ENCODE peak calls at places on chromosomes 4 and X, in ten cellular contexts. One of them, this sample, is unnamed.
A peak's percentile ranks its signal among the peaks of the same experiment; 100 is the strongest.

GRCh38 chr4:40055379-40055872 is 1.2 kb upstream of the N4BP2 start:
- DNase-seq in fibroblast of lung: no peak
- DNase-seq in naive thymus-derived CD4-positive, alpha-beta T cell: peak; percentile 48
- DNase-seq in OCI-LY7: no peak
- DNase-seq in right lobe of liver: no peak
- DNase-seq in CD8-positive, alpha-beta memory T cell: peak; percentile 54
- DNase-seq in tibial nerve: no peak
- DNase-seq in tibial artery: no peak
- DNase-seq in effector memory CD4-positive, alpha-beta T cell: no peak
- DNase-seq in psoas muscle: no peak
- DNase-seq in this sample: no peak

GRCh38 chrX:9416562-9417319 is 48.1 kb upstream of the TBL1X start:
- DNase-seq in fibroblast of lung: peak; percentile 79
- DNase-seq in naive thymus-derived CD4-positive, alpha-beta T cell: no peak
- DNase-seq in OCI-LY7: no peak
- DNase-seq in right lobe of liver: no peak
- DNase-seq in CD8-positive, alpha-beta memory T cell: no peak
- DNase-seq in tibial nerve: no peak
- DNase-seq in tibial artery: peak; percentile 71
- DNase-seq in effector memory CD4-positive, alpha-beta T cell: no peak
- DNase-seq in psoas muscle: no peak
- DNase-seq in this sample: no peak

GRCh38 chr4:139872274-139872673 is 206.7 kb downstream of the MGST2 start:
- DNase-seq in fibroblast of lung: peak; percentile 89
- DNase-seq in naive thymus-derived CD4-positive, alpha-beta T cell: no peak
- DNase-seq in OCI-LY7: no peak
- DNase-seq in right lobe of liver: no peak
- DNase-seq in CD8-positive, alpha-beta memory T cell: no peak
- DNase-seq in tibial nerve: no peak
- DNase-seq in tibial artery: no peak
- DNase-seq in effector memory CD4-positive, alpha-beta T cell: no peak
- DNase-seq in psoas muscle: no peak
- DNase-seq in this sample: no peak

GRCh38 chr4:101356928-101357327 is 9.6 kb upstream of the PPP3CA start:
- DNase-seq in fibroblast of lung: peak; percentile 81
- DNase-seq in naive thymus-derived CD4-positive, alpha-beta T cell: no peak
- DNase-seq in OCI-LY7: no peak
- DNase-seq in right lobe of liver: peak; percentile 69
- DNase-seq in CD8-positive, alpha-beta memory T cell: no peak
- DNase-seq in tibial nerve: no peak
- DNase-seq in tibial artery: no peak
- DNase-seq in effector memory CD4-positive, alpha-beta T cell: no peak
- DNase-seq in psoas muscle: no peak
- DNase-seq in this sample: no peak

GRCh38 chrX:16770970-16771482 is 15.2 kb upstream of the TXLNG start:
- DNase-seq in fibroblast of lung: no peak
- DNase-seq in naive thymus-derived CD4-positive, alpha-beta T cell: no peak
- DNase-seq in OCI-LY7: no peak
- DNase-seq in right lobe of liver: no peak
- DNase-seq in CD8-positive, alpha-beta memory T cell: no peak
- DNase-seq in tibial nerve: no peak
- DNase-seq in tibial artery: no peak
- DNase-seq in effector memory CD4-positive, alpha-beta T cell: no peak
- DNase-seq in psoas muscle: no peak
- DNase-seq in this sample: no peak

GRCh38 chr4:70236125-70236524 is 6.3 kb upstream of the CSN3 start:
- DNase-seq in fibroblast of lung: peak; percentile 47
- DNase-seq in naive thymus-derived CD4-positive, alpha-beta T cell: no peak
- DNase-seq in OCI-LY7: no peak
- DNase-seq in right lobe of liver: no peak
- DNase-seq in CD8-positive, alpha-beta memory T cell: no peak
- DNase-seq in tibial nerve: no peak
- DNase-seq in tibial artery: no peak
- DNase-seq in effector memory CD4-positive, alpha-beta T cell: no peak
- DNase-seq in psoas muscle: no peak
- DNase-seq in this sample: no peak

GRCh38 chrX:13167444-13168207 is 123.2 kb upstream of the FAM9C start:
- DNase-seq in fibroblast of lung: no peak
- DNase-seq in naive thymus-derived CD4-positive, alpha-beta T cell: peak; percentile 42
- DNase-seq in OCI-LY7: peak; percentile 4
- DNase-seq in right lobe of liver: no peak
- DNase-seq in CD8-positive, alpha-beta memory T cell: no peak
- DNase-seq in tibial nerve: no peak
- DNase-seq in tibial artery: no peak
- DNase-seq in effector memory CD4-positive, alpha-beta T cell: no peak
- DNase-seq in psoas muscle: no peak
- DNase-seq in this sample: no peak

GRCh38 chrX:110359273-110359672 is 625 bp downstream of the RTL9 start:
- DNase-seq in fibroblast of lung: no peak
- DNase-seq in naive thymus-derived CD4-positive, alpha-beta T cell: no peak
- DNase-seq in OCI-LY7: no peak
- DNase-seq in right lobe of liver: no peak
- DNase-seq in CD8-positive, alpha-beta memory T cell: no peak
- DNase-seq in tibial nerve: no peak
- DNase-seq in tibial artery: no peak
- DNase-seq in effector memory CD4-positive, alpha-beta T cell: no peak
- DNase-seq in psoas muscle: no peak
- DNase-seq in this sample: no peak

GRCh38 chr4:156594619-156595018 is 377.0 kb downstream of the PDGFC start:
- DNase-seq in fibroblast of lung: no peak
- DNase-seq in naive thymus-derived CD4-positive, alpha-beta T cell: no peak
- DNase-seq in OCI-LY7: no peak
- DNase-seq in right lobe of liver: peak; percentile 33
- DNase-seq in CD8-positive, alpha-beta memory T cell: no peak
- DNase-seq in tibial nerve: peak; percentile 19
- DNase-seq in tibial artery: peak; percentile 71
- DNase-seq in effector memory CD4-positive, alpha-beta T cell: no peak
- DNase-seq in psoas muscle: peak; percentile 34
- DNase-seq in this sample: no peak

GRCh38 chr4:119550857-119551532 is 77.6 kb downstream of the PDE5A start:
- DNase-seq in fibroblast of lung: no peak
- DNase-seq in naive thymus-derived CD4-positive, alpha-beta T cell: no peak
- DNase-seq in OCI-LY7: no peak
- DNase-seq in right lobe of liver: no peak
- DNase-seq in CD8-positive, alpha-beta memory T cell: no peak
- DNase-seq in tibial nerve: no peak
- DNase-seq in tibial artery: no peak
- DNase-seq in effector memory CD4-positive, alpha-beta T cell: no peak
- DNase-seq in psoas muscle: no peak
- DNase-seq in this sample: no peak

GRCh38 chrX:19824603-19825002 is 62.8 kb downstream of the SH3KBP1 start:
- DNase-seq in fibroblast of lung: peak; percentile 24
- DNase-seq in naive thymus-derived CD4-positive, alpha-beta T cell: no peak
- DNase-seq in OCI-LY7: no peak
- DNase-seq in right lobe of liver: no peak
- DNase-seq in CD8-positive, alpha-beta memory T cell: peak; percentile 29
- DNase-seq in tibial nerve: no peak
- DNase-seq in tibial artery: no peak
- DNase-seq in effector memory CD4-positive, alpha-beta T cell: no peak
- DNase-seq in psoas muscle: no peak
- DNase-seq in this sample: no peak

GRCh38 chr4:148204171-148204570 is 238.0 kb downstream of the NR3C2 start:
- DNase-seq in fibroblast of lung: no peak
- DNase-seq in naive thymus-derived CD4-positive, alpha-beta T cell: no peak
- DNase-seq in OCI-LY7: no peak
- DNase-seq in right lobe of liver: no peak
- DNase-seq in CD8-positive, alpha-beta memory T cell: no peak
- DNase-seq in tibial nerve: no peak
- DNase-seq in tibial artery: no peak
- DNase-seq in effector memory CD4-positive, alpha-beta T cell: no peak
- DNase-seq in psoas muscle: no peak
- DNase-seq in this sample: no peak

GRCh38 chrX:9643807-9644206 is 121.8 kb downstream of the GPR143 start:
- DNase-seq in fibroblast of lung: no peak
- DNase-seq in naive thymus-derived CD4-positive, alpha-beta T cell: no peak
- DNase-seq in OCI-LY7: no peak
- DNase-seq in right lobe of liver: no peak
- DNase-seq in CD8-positive, alpha-beta memory T cell: no peak
- DNase-seq in tibial nerve: no peak
- DNase-seq in tibial artery: no peak
- DNase-seq in effector memory CD4-positive, alpha-beta T cell: no peak
- DNase-seq in psoas muscle: no peak
- DNase-seq in this sample: no peak

GRCh38 chr4:24150021-24150420 is 260.2 kb upstream of the PPARGC1A start:
- DNase-seq in fibroblast of lung: no peak
- DNase-seq in naive thymus-derived CD4-positive, alpha-beta T cell: no peak
- DNase-seq in OCI-LY7: no peak
- DNase-seq in right lobe of liver: no peak
- DNase-seq in CD8-positive, alpha-beta memory T cell: no peak
- DNase-seq in tibial nerve: no peak
- DNase-seq in tibial artery: no peak
- DNase-seq in effector memory CD4-positive, alpha-beta T cell: no peak
- DNase-seq in psoas muscle: no peak
- DNase-seq in this sample: no peak

GRCh38 chr4:112813790-112814189 is 176.8 kb downstream of the LARP7 start:
- DNase-seq in fibroblast of lung: peak; percentile 69
- DNase-seq in naive thymus-derived CD4-positive, alpha-beta T cell: no peak
- DNase-seq in OCI-LY7: no peak
- DNase-seq in right lobe of liver: no peak
- DNase-seq in CD8-positive, alpha-beta memory T cell: no peak
- DNase-seq in tibial nerve: no peak
- DNase-seq in tibial artery: no peak
- DNase-seq in effector memory CD4-positive, alpha-beta T cell: no peak
- DNase-seq in psoas muscle: no peak
- DNase-seq in this sample: no peak

GRCh38 chr4:8737601-8738279 is 133.9 kb downstream of the HMX1 start:
- DNase-seq in fibroblast of lung: no peak
- DNase-seq in naive thymus-derived CD4-positive, alpha-beta T cell: no peak
- DNase-seq in OCI-LY7: no peak
- DNase-seq in right lobe of liver: no peak
- DNase-seq in CD8-positive, alpha-beta memory T cell: no peak
- DNase-seq in tibial nerve: no peak
- DNase-seq in tibial artery: no peak
- DNase-seq in effector memory CD4-positive, alpha-beta T cell: no peak
- DNase-seq in psoas muscle: no peak
- DNase-seq in this sample: no peak

DNA sequence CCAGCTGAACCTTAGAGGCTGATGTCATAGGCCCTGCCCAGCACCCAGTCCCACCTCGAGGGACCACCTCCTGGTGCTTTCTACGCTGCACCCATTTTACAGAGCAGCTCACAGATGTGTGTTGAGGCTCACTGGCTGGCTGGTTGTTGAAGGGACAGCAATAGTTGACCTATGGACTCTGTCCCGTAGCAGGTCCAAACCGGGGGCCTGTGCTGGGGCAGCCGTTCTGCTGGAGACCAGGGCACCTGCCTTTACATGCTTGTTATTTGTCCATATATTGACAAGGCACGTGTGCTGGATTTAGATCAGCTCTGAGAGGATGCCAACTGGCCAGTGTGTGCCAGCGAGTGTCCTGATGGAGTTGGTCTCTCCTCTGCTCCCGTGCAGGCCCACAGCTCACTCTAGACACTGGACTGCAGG is 58.1 kb downstream of the TNIP2 start:
- DNase-seq in fibroblast of lung: no peak
- DNase-seq in naive thymus-derived CD4-positive, alpha-beta T cell: no peak
- DNase-seq in OCI-LY7: no peak
- DNase-seq in right lobe of liver: peak; percentile 41
- DNase-seq in CD8-positive, alpha-beta memory T cell: no peak
- DNase-seq in tibial nerve: no peak
- DNase-seq in tibial artery: no peak
- DNase-seq in effector memory CD4-positive, alpha-beta T cell: no peak
- DNase-seq in psoas muscle: no peak
- DNase-seq in this sample: no peak
- H3K36me3 ChIP-seq in fibroblast of lung: peaks cover 31% of the 10 kb centered on the region
- H3K36me3 ChIP-seq in naive thymus-derived CD4-positive, alpha-beta T cell: peaks cover 90% of the 10 kb centered on the region
- H3K36me3 ChIP-seq in OCI-LY7: peaks cover 86% of the 10 kb centered on the region
- H3K36me3 ChIP-seq in right lobe of liver: peaks cover 79% of the 10 kb centered on the region
- H3K36me3 ChIP-seq in CD8-positive, alpha-beta memory T cell: peaks cover 50% of the 10 kb centered on the region
- H3K36me3 ChIP-seq in tibial nerve: peaks cover 98% of the 10 kb centered on the region
- H3K36me3 ChIP-seq in tibial artery: peaks cover 99% of the 10 kb centered on the region
- H3K36me3 ChIP-seq in effector memory CD4-positive, alpha-beta T cell: peaks cover 86% of the 10 kb centered on the region
- H3K36me3 ChIP-seq in psoas muscle: peaks cover 21% of the 10 kb centered on the region
- H3K36me3 ChIP-seq in this sample: peaks cover 100% of the 10 kb centered on the region

GRCh38 chr4:10100734-10101216 is 15.8 kb downstream of the WDR1 start:
- DNase-seq in fibroblast of lung: no peak
- DNase-seq in naive thymus-derived CD4-positive, alpha-beta T cell: no peak
- DNase-seq in OCI-LY7: no peak
- DNase-seq in right lobe of liver: peak; percentile 53
- DNase-seq in CD8-positive, alpha-beta memory T cell: peak; percentile 39
- DNase-seq in tibial nerve: no peak
- DNase-seq in tibial artery: peak; percentile 88
- DNase-seq in effector memory CD4-positive, alpha-beta T cell: peak; percentile 29
- DNase-seq in psoas muscle: no peak
- DNase-seq in this sample: no peak
- H3K4me1 ChIP-seq in fibroblast of lung: peaks cover 48% of the 10 kb centered on the region
- H3K4me1 ChIP-seq in naive thymus-derived CD4-positive, alpha-beta T cell: peaks cover 75% of the 10 kb centered on the region
- H3K4me1 ChIP-seq in OCI-LY7: no peaks in the 10 kb centered on the region
- H3K4me1 ChIP-seq in right lobe of liver: peaks cover 3% of the 10 kb centered on the region
- H3K4me1 ChIP-seq in CD8-positive, alpha-beta memory T cell: peaks cover 99% of the 10 kb centered on the region
- H3K4me1 ChIP-seq in tibial nerve: peaks cover 75% of the 10 kb centered on the region
- H3K4me1 ChIP-seq in tibial artery: peaks cover 100% of the 10 kb centered on the region
- H3K4me1 ChIP-seq in effector memory CD4-positive, alpha-beta T cell: peaks cover 70% of the 10 kb centered on the region
- H3K4me1 ChIP-seq in psoas muscle: peaks cover 97% of the 10 kb centered on the region
- H3K4me1 ChIP-seq in this sample: peaks cover 79% of the 10 kb centered on the region

DNA sequence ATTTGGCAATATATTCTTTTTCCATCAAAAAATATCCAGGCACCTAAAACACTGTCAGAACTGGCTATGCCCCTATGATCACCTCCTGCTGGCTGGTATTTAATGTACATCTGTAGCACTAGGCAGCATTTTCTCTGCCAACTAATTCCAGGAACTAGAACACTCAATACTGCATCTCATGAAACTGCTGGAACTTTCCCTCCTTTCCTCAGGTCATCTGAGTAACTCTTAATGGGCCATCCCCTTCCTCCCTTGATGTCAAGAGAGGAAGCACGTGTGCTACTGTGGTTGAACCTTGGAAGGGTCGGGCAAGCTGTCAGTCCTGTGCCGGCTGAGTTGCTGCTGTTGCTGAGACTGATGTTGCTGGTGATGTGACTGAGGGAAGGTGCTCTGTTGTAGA is 39.4 kb downstream of the TMEM165 start:
- DNase-seq in fibroblast of lung: peak; percentile 46
- DNase-seq in naive thymus-derived CD4-positive, alpha-beta T cell: no peak
- DNase-seq in OCI-LY7: no peak
- DNase-seq in right lobe of liver: no peak
- DNase-seq in CD8-positive, alpha-beta memory T cell: no peak
- DNase-seq in tibial nerve: no peak
- DNase-seq in tibial artery: no peak
- DNase-seq in effector memory CD4-positive, alpha-beta T cell: no peak
- DNase-seq in psoas muscle: no peak
- DNase-seq in this sample: no peak
- H3K36me3 ChIP-seq in fibroblast of lung: peaks cover 5% of the 10 kb centered on the region
- H3K36me3 ChIP-seq in naive thymus-derived CD4-positive, alpha-beta T cell: peaks cover 10% of the 10 kb centered on the region
- H3K36me3 ChIP-seq in OCI-LY7: peaks cover 64% of the 10 kb centered on the region
- H3K36me3 ChIP-seq in right lobe of liver: peaks cover 33% of the 10 kb centered on the region
- H3K36me3 ChIP-seq in CD8-positive, alpha-beta memory T cell: no peaks in the 10 kb centered on the region
- H3K36me3 ChIP-seq in tibial nerve: peaks cover 68% of the 10 kb centered on the region
- H3K36me3 ChIP-seq in tibial artery: peaks cover 65% of the 10 kb centered on the region
- H3K36me3 ChIP-seq in effector memory CD4-positive, alpha-beta T cell: peaks cover 25% of the 10 kb centered on the region
- H3K36me3 ChIP-seq in psoas muscle: peaks cover 2% of the 10 kb centered on the region
- H3K36me3 ChIP-seq in this sample: peaks cover 4% of the 10 kb centered on the region

GRCh38 chr4:145176641-145177432 is 3.6 kb downstream of the OTUD4 start:
- DNase-seq in fibroblast of lung: no peak
- DNase-seq in naive thymus-derived CD4-positive, alpha-beta T cell: no peak
- DNase-seq in OCI-LY7: no peak
- DNase-seq in right lobe of liver: no peak
- DNase-seq in CD8-positive, alpha-beta memory T cell: peak; percentile 6
- DNase-seq in tibial nerve: no peak
- DNase-seq in tibial artery: no peak
- DNase-seq in effector memory CD4-positive, alpha-beta T cell: no peak
- DNase-seq in psoas muscle: no peak
- DNase-seq in this sample: no peak
- H3K4me1 ChIP-seq in fibroblast of lung: no peaks in the 10 kb centered on the region
- H3K4me1 ChIP-seq in naive thymus-derived CD4-positive, alpha-beta T cell: peaks cover 27% of the 10 kb centered on the region
- H3K4me1 ChIP-seq in OCI-LY7: peaks cover 20% of the 10 kb centered on the region
- H3K4me1 ChIP-seq in right lobe of liver: peaks cover 20% of the 10 kb centered on the region
- H3K4me1 ChIP-seq in CD8-positive, alpha-beta memory T cell: peaks cover 35% of the 10 kb centered on the region
- H3K4me1 ChIP-seq in tibial nerve: peaks cover 20% of the 10 kb centered on the region
- H3K4me1 ChIP-seq in tibial artery: peaks cover 47% of the 10 kb centered on the region
- H3K4me1 ChIP-seq in effector memory CD4-positive, alpha-beta T cell: peaks cover 19% of the 10 kb centered on the region
- H3K4me1 ChIP-seq in psoas muscle: peaks cover 46% of the 10 kb centered on the region
- H3K4me1 ChIP-seq in this sample: peaks cover 19% of the 10 kb centered on the region

GRCh38 chr4:6992728-6993655 is 50.2 kb upstream of the TADA2B start:
- DNase-seq in fibroblast of lung: no peak
- DNase-seq in naive thymus-derived CD4-positive, alpha-beta T cell: no peak
- DNase-seq in OCI-LY7: no peak
- DNase-seq in right lobe of liver: no peak
- DNase-seq in CD8-positive, alpha-beta memory T cell: no peak
- DNase-seq in tibial nerve: no peak
- DNase-seq in tibial artery: no peak
- DNase-seq in effector memory CD4-positive, alpha-beta T cell: no peak
- DNase-seq in psoas muscle: no peak
- DNase-seq in this sample: no peak
- H3K36me3 ChIP-seq in fibroblast of lung: peaks cover 3% of the 10 kb centered on the region
- H3K36me3 ChIP-seq in naive thymus-derived CD4-positive, alpha-beta T cell: peaks cover 36% of the 10 kb centered on the region
- H3K36me3 ChIP-seq in OCI-LY7: peaks cover 55% of the 10 kb centered on the region
- H3K36me3 ChIP-seq in right lobe of liver: peaks cover 25% of the 10 kb centered on the region
- H3K36me3 ChIP-seq in CD8-positive, alpha-beta memory T cell: peaks cover 10% of the 10 kb centered on the region
- H3K36me3 ChIP-seq in tibial nerve: peaks cover 31% of the 10 kb centered on the region
- H3K36me3 ChIP-seq in tibial artery: peaks cover 32% of the 10 kb centered on the region
- H3K36me3 ChIP-seq in effector memory CD4-positive, alpha-beta T cell: peaks cover 29% of the 10 kb centered on the region
- H3K36me3 ChIP-seq in psoas muscle: no peaks in the 10 kb centered on the region
- H3K36me3 ChIP-seq in this sample: peaks cover 48% of the 10 kb centered on the region